ENCODE peak calls at places on chromosomes 13 and 19, in six cellular contexts. J is ovary, T is iPS-NIHi11, B is vagina, Q is GM10248, Y is globus pallidus. P is an unnamed sample.
A peak's percentile ranks its signal among the peaks of the same experiment; 100 is the strongest.

GRCh38 chr19:44356383-44357111 is at the start of gene ZNF112:
- DNase-seq in J (peak; percentile 83), Q (no peak), Y (peak; percentile 98), B (peak; percentile 89), T (peak; percentile 81), P (peak; percentile 99)

GRCh38 chr13:80168089-80168850 is 172.7 kb downstream of the SPRY2 start:
- DNase-seq in Y (peak; percentile 57), B (no peak), Q (no peak), T (no peak), J (no peak), P (peak; percentile 86)

GRCh38 chr19:49595006-49595818 is 4.2 kb downstream of the PRR12 start:
- DNase-seq in Q (no peak), T (no peak), B (no peak), Y (no peak), J (peak; percentile 43), P (no peak)

GRCh38 chr19:43555185-43555770 is 20.0 kb downstream of the XRCC1 start:
- DNase-seq in Q (peak; percentile 80), T (peak; percentile 88), Y (peak; percentile 77), B (no peak), J (peak; percentile 50), P (peak; percentile 82)

GRCh38 chr13:107458269-107458668 is 757.1 kb downstream of the LIG4 start:
- DNase-seq in T (no peak), B (no peak), Q (no peak), J (no peak), Y (no peak), P (no peak)

GRCh38 chr19:35000647-35001501 is 751 bp downstream of the GRAMD1A start:
- DNase-seq in J (peak; percentile 72), Y (no peak), Q (no peak), B (no peak), T (peak; percentile 40), P (no peak)

GRCh38 chr13:38346764-38347163 is 2.9 kb upstream of the UFM1 start:
- DNase-seq in Q (no peak), B (no peak), Y (no peak), J (no peak), T (no peak), P (no peak)

GRCh38 chr19:34428549-34429285 is 536 bp downstream of the UBA2 start:
- DNase-seq in Q (peak; percentile 68), J (no peak), B (no peak), Y (peak; percentile 11), T (peak; percentile 58), P (peak; percentile 25)

GRCh38 chr19:5155586-5156210 is 184.9 kb downstream of the PTPRS start:
- DNase-seq in Y (no peak), B (no peak), J (no peak), Q (no peak), T (no peak), P (no peak)

GRCh38 chr13:52356327-52356726 is 49.6 kb downstream of the THSD1 start:
- DNase-seq in Y (no peak), Q (no peak), J (no peak), B (no peak), T (no peak), P (no peak)

GRCh38 chr13:95191821-95192220 is 109.4 kb downstream of the ABCC4 start:
- DNase-seq in B (no peak), Y (peak; percentile 60), Q (peak; percentile 74), T (peak; percentile 81), J (peak; percentile 79), P (peak; percentile 74)

GRCh38 chr19:658916-659839 is 3.8 kb downstream of the RNF126 start:
- DNase-seq in T (no peak), Q (no peak), J (no peak), B (no peak), Y (no peak), P (no peak)

GRCh38 chr13:109840201-109840892 is 54.0 kb upstream of the IRS2 start:
- DNase-seq in Y (no peak), J (no peak), Q (no peak), B (no peak), T (no peak), P (peak; percentile 7)

GRCh38 chr19:43778651-43779050 is 2.1 kb downstream of the KCNN4 start:
- DNase-seq in Y (no peak), Q (no peak), T (no peak), B (no peak), J (no peak), P (no peak)

GRCh38 chr19:45211751-45212381 is 33.3 kb downstream of the BLOC1S3 start:
- DNase-seq in J (no peak), Y (no peak), T (no peak), B (no peak), Q (no peak), P (no peak)

GRCh38 chr19:41939861-41940442 is 11.7 kb upstream of the ERFL start:
- DNase-seq in Q (peak; percentile 82), Y (no peak), B (no peak), T (peak; percentile 73), J (no peak), P (no peak)

GRCh38 chr13:53873558-53873957 is 844.9 kb downstream of the OLFM4 start:
- DNase-seq in Y (no peak), B (no peak), J (no peak), Q (no peak), T (peak; percentile 50), P (no peak)

GRCh38 chr19:44764975-44765948 is 12.4 kb upstream of the CBLC start:
- DNase-seq in Y (no peak), Q (no peak), J (no peak), B (no peak), T (no peak), P (no peak)

GRCh38 chr19:8361921-8362793 is 1.8 kb upstream of the ANGPTL4 start:
- DNase-seq in J (peak; percentile 76), Y (peak; percentile 83), Q (no peak), B (peak; percentile 95), T (peak; percentile 67), P (peak; percentile 84)

GRCh38 chr19:3278749-3279148 is 54.3 kb downstream of the CELF5 start:
- DNase-seq in B (no peak), T (no peak), J (no peak), Q (no peak), Y (no peak), P (no peak)

GRCh38 chr13:27496006-27496405 is 45.6 kb upstream of the MTIF3 start:
- DNase-seq in Y (no peak), B (no peak), T (no peak), J (no peak), Q (no peak), P (no peak)

GRCh38 chr19:56617531-56617930 is 22.4 kb downstream of the ZNF71 start:
- DNase-seq in J (no peak), Q (no peak), T (no peak), Y (no peak), B (no peak), P (no peak)

GRCh38 chr19:1090731-1091543 is 4.2 kb downstream of the POLR2E start:
- DNase-seq in T (no peak), B (no peak), J (no peak), Y (no peak), Q (no peak), P (no peak)

GRCh38 chr13:46339035-46339666 is 47.9 kb downstream of the RUBCNL start:
- DNase-seq in B (peak; percentile 18), Y (peak; percentile 39), J (no peak), Q (peak; percentile 44), T (no peak), P (peak; percentile 73)

GRCh38 chr19:8209111-8209964 is at the start of gene CERS4:
- DNase-seq in B (no peak), Q (peak; percentile 95), J (peak; percentile 85), Y (peak; percentile 92), T (peak; percentile 98), P (peak; percentile 79)

GRCh38 chr13:114124921-114125320 is 7.5 kb downstream of the RASA3 start:
- DNase-seq in B (no peak), Y (no peak), J (no peak), Q (peak; percentile 62), T (no peak), P (no peak)

GRCh38 chr19:10699650-10700335 is 1.4 kb upstream of the QTRT1 start:
- DNase-seq in J (no peak), Q (peak; percentile 64), Y (no peak), T (peak; percentile 62), B (no peak), P (no peak)

GRCh38 chr19:7787141-7787540 is 24.1 kb downstream of the CLEC4M start:
- DNase-seq in J (no peak), Q (no peak), B (no peak), Y (no peak), T (peak; percentile 66), P (no peak)

P was measured in pons.